ENCODE peak calls at places on chromosomes 7 and 10, in ten cellular contexts. K is mammary epithelial cell; Q is brain microvascular endothelial cell; E is CD8-positive, alpha-beta memory T cell; J is upper lobe of right lung; T is CD8-positive, alpha-beta T cell; L is adrenal gland; W is neuronal stem cell; U is dorsolateral prefrontal cortex; G is fibroblast of lung. Y is an unnamed sample.

GRCh38 chr7:90424720-90425119 is 21.5 kb downstream of the CLDN12 start:
- DNase-seq in K (no peak), Q (no peak), E (no peak), J (no peak), T (no peak), L (no peak), W (no peak), U (no peak), G (no peak), Y (no peak)

GRCh38 chr7:11567571-11567970 is 264.4 kb downstream of the THSD7A start:
- DNase-seq in K (no peak), Q (no peak), E (no peak), J (no peak), T (no peak), L (no peak), W (no peak), U (no peak), G (no peak), Y (no peak)

GRCh38 chr7:43692582-43693373 is 36.5 kb downstream of the COA1 start:
- DNase-seq in K (peak), Q (no peak), E (no peak), J (no peak), T (no peak), L (no peak), W (no peak), U (no peak), G (no peak), Y (no peak)

GRCh38 chr10:24988831-24989769 is 26.9 kb downstream of the ENKUR start:
- DNase-seq in K (no peak), Q (no peak), E (no peak), J (no peak), T (no peak), L (no peak), W (no peak), U (no peak), G (no peak), Y (no peak)

GRCh38 chr10:92419740-92420553 is 129.0 kb downstream of the MARCHF5 start:
- DNase-seq in K (no peak), Q (peak), E (no peak), J (peak), T (no peak), L (peak), W (no peak), U (no peak), G (peak), Y (no peak)

GRCh38 chr10:12481956-12482355 is 132.6 kb downstream of the CAMK1D start:
- DNase-seq in K (no peak), Q (no peak), E (no peak), J (no peak), T (no peak), L (no peak), W (no peak), U (no peak), G (no peak), Y (no peak)

GRCh38 chr7:117008849-117009531 is 55.7 kb downstream of the ST7 start:
- DNase-seq in K (peak), Q (peak), E (no peak), J (no peak), T (no peak), L (no peak), W (no peak), U (no peak), G (peak), Y (no peak)

GRCh38 chr7:118352854-118353453 is 128.4 kb downstream of the ANKRD7 start:
- DNase-seq in K (peak), Q (no peak), E (no peak), J (no peak), T (no peak), L (no peak), W (peak), U (no peak), G (peak), Y (no peak)

GRCh38 chr10:132308588-132309451 is 1.1 kb upstream of the STK32C start:
- DNase-seq in K (no peak), Q (no peak), E (no peak), J (no peak), T (no peak), L (peak), W (no peak), U (no peak), G (no peak), Y (no peak)

GRCh38 chr7:129635300-129636029 is 23.9 kb downstream of the NRF1 start:
- DNase-seq in K (peak), Q (peak), E (peak), J (no peak), T (peak), L (peak), W (peak), U (peak), G (peak), Y (peak)

GRCh38 chr7:135943266-135943889 is 33.8 kb downstream of the MTPN start:
- DNase-seq in K (no peak), Q (no peak), E (no peak), J (no peak), T (no peak), L (no peak), W (no peak), U (no peak), G (no peak), Y (no peak)

GRCh38 chr10:60555710-60556109 is 166.0 kb upstream of the ANK3 start:
- DNase-seq in K (no peak), Q (no peak), E (no peak), J (no peak), T (no peak), L (no peak), W (no peak), U (no peak), G (no peak), Y (no peak)

GRCh38 chr7:107173191-107173590 is 4.4 kb downstream of the HBP1 start:
- DNase-seq in K (no peak), Q (no peak), E (no peak), J (no peak), T (no peak), L (no peak), W (no peak), U (no peak), G (no peak), Y (no peak)

GRCh38 chr7:107170051-107170661 is 1.4 kb downstream of the HBP1 start:
- DNase-seq in K (no peak), Q (no peak), E (no peak), J (no peak), T (no peak), L (no peak), W (no peak), U (no peak), G (no peak), Y (no peak)

GRCh38 chr7:107172318-107173032 is 3.7 kb downstream of the HBP1 start:
- DNase-seq in K (no peak), Q (no peak), E (no peak), J (no peak), T (no peak), L (no peak), W (no peak), U (no peak), G (no peak), Y (no peak)

GRCh38 chr7:107171496-107171895 is 2.7 kb downstream of the HBP1 start:
- DNase-seq in K (no peak), Q (no peak), E (no peak), J (no peak), T (no peak), L (no peak), W (no peak), U (no peak), G (no peak), Y (no peak)

DNA sequence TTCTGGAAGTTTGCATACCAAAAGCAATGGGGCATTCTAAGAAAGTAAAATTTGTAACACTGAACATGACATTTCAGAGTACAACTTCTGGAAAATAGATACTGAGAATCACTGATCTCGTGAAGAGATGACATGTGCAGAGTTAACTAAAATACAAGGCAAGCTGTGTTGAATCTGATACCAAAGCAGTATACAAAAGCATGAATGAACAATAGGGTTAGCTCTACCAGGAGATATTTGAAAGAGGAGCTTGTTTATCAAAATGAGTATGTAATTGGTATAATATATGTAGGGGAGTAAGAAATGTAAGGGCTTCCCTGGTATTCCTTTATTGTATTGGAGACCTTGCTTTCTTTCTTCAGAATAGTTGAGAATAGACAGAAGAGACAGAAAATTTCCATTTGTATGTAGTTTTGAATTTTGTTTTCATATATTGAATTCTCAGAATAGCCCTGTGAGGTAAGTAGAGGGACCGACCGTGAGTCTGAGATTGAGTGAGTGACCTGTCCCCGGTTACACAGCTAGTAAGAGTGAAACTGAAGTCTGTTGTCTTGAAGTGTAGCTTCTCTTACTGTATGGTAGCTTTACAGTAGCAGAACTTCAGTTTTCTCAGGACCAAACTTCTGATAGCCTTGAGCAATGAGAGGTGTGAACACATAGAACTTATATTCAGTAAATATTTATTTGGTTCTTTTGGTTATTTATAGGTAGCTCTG is 5.0 kb downstream of the HBP1 start:
- DNase-seq in K (no peak), Q (no peak), E (no peak), J (no peak), T (no peak), L (no peak), W (no peak), U (no peak), G (no peak), Y (no peak)
- H3K27ac ChIP-seq in K (no peak), Q (no peak), E (no peak), J (no peak), T (no peak), L (no peak), W (no peak), U (peak), G (no peak), Y (peak)

GRCh38 chr7:124716894-124717293 is 48.7 kb downstream of the GPR37 start:
- DNase-seq in K (no peak), Q (no peak), E (no peak), J (no peak), T (no peak), L (no peak), W (no peak), U (no peak), G (no peak), Y (no peak)

GRCh38 chr7:124718032-124718766 is 47.4 kb downstream of the GPR37 start:
- DNase-seq in K (no peak), Q (no peak), E (no peak), J (no peak), T (no peak), L (no peak), W (no peak), U (no peak), G (peak), Y (no peak)

GRCh38 chr7:124712017-124712416 is 53.6 kb downstream of the GPR37 start:
- DNase-seq in K (no peak), Q (no peak), E (no peak), J (no peak), T (no peak), L (no peak), W (no peak), U (no peak), G (no peak), Y (no peak)

GRCh38 chr7:124713086-124713485 is 52.5 kb downstream of the GPR37 start:
- DNase-seq in K (no peak), Q (no peak), E (no peak), J (no peak), T (no peak), L (no peak), W (no peak), U (no peak), G (no peak), Y (no peak)
- H3K27ac ChIP-seq in K (no peak), Q (no peak), E (no peak), J (no peak), T (no peak), L (no peak), W (no peak), U (no peak), G (no peak), Y (no peak)

DNA sequence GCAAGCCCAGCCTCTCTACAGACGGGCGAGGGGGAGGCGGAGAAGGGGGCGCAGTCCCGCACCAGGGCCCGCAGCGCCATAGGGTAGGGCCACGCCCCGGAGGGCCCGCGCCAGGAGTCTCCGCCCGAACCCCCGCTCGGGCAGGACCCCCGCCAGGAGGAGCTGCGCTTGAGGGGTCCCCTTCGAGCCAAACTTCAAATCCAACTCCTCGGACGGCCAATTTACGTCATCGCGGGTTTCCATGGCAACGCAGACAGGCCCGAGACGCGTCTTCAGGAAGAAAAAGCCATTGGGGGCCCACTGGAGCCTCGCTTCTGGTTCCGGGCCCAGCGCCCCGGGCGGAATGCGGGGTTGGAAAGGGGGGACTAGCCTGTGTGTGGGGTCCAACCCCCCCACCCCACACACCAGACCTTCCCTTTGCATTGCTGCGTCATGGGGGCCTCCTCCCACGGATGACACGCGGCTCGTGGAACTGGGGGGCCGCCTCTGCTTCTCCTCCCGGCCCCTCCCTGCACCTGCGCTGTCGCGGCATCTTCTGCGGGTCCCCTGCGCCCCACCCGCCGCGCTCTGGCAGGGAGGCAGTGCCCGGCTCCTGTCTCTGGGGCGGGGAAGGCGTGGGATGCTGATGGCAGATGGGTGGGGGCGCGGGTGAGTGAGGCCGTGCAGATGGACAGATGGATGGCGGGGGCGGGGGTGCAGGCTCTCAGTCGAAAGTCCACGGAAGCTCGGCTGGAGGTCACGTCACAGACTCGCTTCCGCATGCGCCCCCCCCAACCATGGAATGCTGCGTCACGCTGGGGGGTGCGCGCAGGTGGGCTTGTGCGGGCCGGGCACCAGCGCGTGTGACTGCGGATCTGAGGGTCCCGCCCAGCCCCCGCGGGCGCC is 1.2 kb downstream of the CALY start:
- DNase-seq in K (no peak), Q (peak), E (peak), J (peak), T (peak), L (peak), W (peak), U (peak), G (peak), Y (no peak)
- H3K27ac ChIP-seq in K (no peak), Q (no peak), E (peak), J (no peak), T (peak), L (no peak), W (no peak), U (peak), G (no peak), Y (no peak)

DNA sequence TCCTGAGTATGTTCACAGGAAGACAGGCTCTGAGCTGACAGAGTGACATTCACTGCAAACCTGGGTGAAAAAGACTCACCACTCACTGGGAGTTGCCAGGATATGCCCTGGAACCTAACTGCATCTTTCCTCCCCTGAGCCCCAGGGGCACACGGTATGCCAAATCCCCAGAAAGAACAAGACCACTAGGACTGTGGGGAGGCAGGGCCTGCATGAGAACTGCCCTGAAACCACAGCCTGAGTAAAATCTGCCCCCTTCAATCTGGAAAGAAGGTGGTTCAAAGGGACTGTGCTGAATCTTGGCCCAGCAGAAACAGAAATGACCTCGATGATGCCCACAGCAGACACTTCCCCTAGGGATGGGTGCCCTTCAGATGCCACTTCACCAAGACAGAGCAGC is 6.5 kb downstream of the FAM53B start:
- DNase-seq in K (no peak), Q (no peak), E (no peak), J (no peak), T (no peak), L (peak), W (no peak), U (no peak), G (no peak), Y (no peak)
- H3K27ac ChIP-seq in K (no peak), Q (no peak), E (no peak), J (peak), T (no peak), L (no peak), W (no peak), U (peak), G (no peak), Y (peak)

DNA sequence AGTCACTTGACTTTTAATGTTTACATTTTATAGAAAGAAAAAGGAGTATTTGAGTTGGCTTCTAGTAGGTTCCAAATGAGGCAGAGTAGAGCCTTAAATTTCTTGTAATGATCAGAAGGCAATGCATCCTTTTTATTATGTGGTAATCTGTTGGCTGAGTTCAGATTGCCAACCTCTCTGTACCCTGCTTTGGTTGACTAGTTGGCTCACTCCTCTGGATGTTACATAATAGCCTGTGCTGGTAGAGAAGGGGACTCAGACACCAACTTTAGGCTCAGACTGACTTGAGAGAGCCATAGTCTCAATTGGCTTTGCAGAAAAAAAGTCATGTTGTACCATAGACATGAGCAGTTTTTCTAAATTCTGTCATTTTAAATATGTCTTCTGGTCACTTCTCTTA is 46.8 kb upstream of the GLCCI1 start:
- DNase-seq in K (no peak), Q (no peak), E (no peak), J (no peak), T (no peak), L (no peak), W (no peak), U (no peak), G (no peak), Y (no peak)
- H3K27ac ChIP-seq in K (no peak), Q (no peak), E (no peak), J (no peak), T (no peak), L (no peak), W (no peak), U (no peak), G (no peak), Y (no peak)

GRCh38 chr7:157483971-157484410 is 147.2 kb downstream of the DNAJB6 start:
- DNase-seq in K (no peak), Q (no peak), E (no peak), J (no peak), T (no peak), L (no peak), W (no peak), U (no peak), G (no peak), Y (no peak)
- H3K27ac ChIP-seq in K (no peak), Q (no peak), E (no peak), J (no peak), T (no peak), L (no peak), W (no peak), U (no peak), G (no peak), Y (no peak)

GRCh38 chr10:120946497-120946896 is 95.3 kb downstream of the WDR11 start:
- DNase-seq in K (no peak), Q (no peak), E (no peak), J (no peak), T (no peak), L (no peak), W (no peak), U (no peak), G (no peak), Y (no peak)
- H3K27ac ChIP-seq in K (no peak), Q (no peak), E (no peak), J (no peak), T (no peak), L (no peak), W (no peak), U (peak), G (no peak), Y (peak)

Y was measured in substantia nigra.